ENCODE peak calls at places on chromosome 2, in four cellular contexts. J is RWPE2; N is MM.1S; A is CD4-positive, CD25-positive, alpha-beta regulatory T cell. H is an unnamed sample.

GRCh38 chr2:3282056-3282998 is 95.3 kb downstream of the EIPR1 start:
- DNase-seq in J (no peak), N (no peak), A (no peak), H (no peak)

GRCh38 chr2:173171924-173172643 is 96.4 kb downstream of the MAP3K20 start:
- DNase-seq in J (no peak), N (no peak), A (no peak), H (no peak)

GRCh38 chr2:130847776-130848517 is 11.2 kb downstream of the ARHGEF4 start:
- DNase-seq in J (no peak), N (no peak), A (no peak), H (no peak)

GRCh38 chr2:190637331-190637734 is 11.6 kb upstream of the NAB1 start:
- DNase-seq in J (no peak), N (no peak), A (no peak), H (peak)

GRCh38 chr2:104793971-104794370 is 59.9 kb upstream of the POU3F3 start:
- DNase-seq in J (no peak), N (no peak), A (no peak), H (no peak)

GRCh38 chr2:62884514-62884913 is 166.1 kb upstream of the OTX1 start:
- DNase-seq in J (no peak), N (no peak), A (no peak), H (peak)

GRCh38 chr2:57733959-57734358 is 312.6 kb upstream of the VRK2 start:
- DNase-seq in J (no peak), N (no peak), A (no peak), H (no peak)

GRCh38 chr2:172234716-172235661 is 132.3 kb upstream of the DLX2 start:
- DNase-seq in J (no peak), N (no peak), A (peak), H (peak)

GRCh38 chr2:131156452-131157149 is 51.5 kb downstream of the PLEKHB2 start:
- DNase-seq in J (no peak), N (no peak), A (peak), H (no peak)

GRCh38 chr2:191693151-191693550 is 15.2 kb downstream of the NABP1 start:
- DNase-seq in J (no peak), N (no peak), A (no peak), H (no peak)

GRCh38 chr2:29113891-29114321 is 1.3 kb upstream of the CLIP4 start:
- DNase-seq in J (no peak), N (peak), A (no peak), H (no peak)

GRCh38 chr2:17309741-17310339 is 208.4 kb downstream of the RAD51AP2 start:
- DNase-seq in J (no peak), N (peak), A (peak), H (peak)

GRCh38 chr2:56130463-56131070 is 53.2 kb upstream of the CCDC85A start:
- DNase-seq in J (no peak), N (peak), A (no peak), H (peak)

GRCh38 chr2:170252414-170252813 is 74.5 kb downstream of the MYO3B start:
- DNase-seq in J (no peak), N (no peak), A (no peak), H (no peak)

GRCh38 chr2:192070099-192070498 is 124.6 kb downstream of the TMEFF2 start:
- DNase-seq in J (no peak), N (no peak), A (no peak), H (no peak)

GRCh38 chr2:215866594-215866993 is 146.8 kb downstream of the MREG start:
- DNase-seq in J (no peak), N (no peak), A (no peak), H (no peak)

GRCh38 chr2:60644942-60645341 is 91.5 kb upstream of the BCL11A start:
- DNase-seq in J (no peak), N (peak), A (no peak), H (no peak)

GRCh38 chr2:27715318-27716165 is 51.9 kb downstream of the SLC4A1AP start:
- DNase-seq in J (no peak), N (peak), A (peak), H (no peak)
- H3K27ac ChIP-seq in J (peak), N (no peak), A (no peak), H (peak)

DNA sequence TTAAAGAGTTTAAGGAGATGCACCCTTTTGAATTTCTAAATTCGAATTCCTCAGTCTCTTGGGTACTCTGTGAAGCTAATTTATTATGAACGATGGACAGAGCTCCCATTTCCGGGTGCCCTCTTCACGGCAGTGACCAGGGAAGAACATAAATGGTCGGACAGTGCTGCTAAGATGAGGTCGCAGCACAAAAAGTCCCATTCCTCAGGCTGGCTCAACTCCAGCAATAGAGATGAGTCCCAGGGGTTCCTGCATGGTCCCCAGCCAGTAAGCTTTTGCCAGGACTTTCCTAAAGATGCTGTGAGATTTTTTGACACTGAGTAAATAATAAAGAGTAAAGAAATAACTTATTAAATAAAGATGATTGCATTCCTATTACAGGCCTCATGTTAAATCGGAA is 43.0 kb upstream of the STK39 start:
- DNase-seq in J (no peak), N (no peak), A (no peak), H (no peak)
- H3K27ac ChIP-seq in J (no peak), N (no peak), A (no peak), H (no peak)

GRCh38 chr2:26640781-26641564 is at the start of gene CIB4:
- DNase-seq in J (no peak), N (no peak), A (no peak), H (no peak)

GRCh38 chr2:26646986-26647672 is 6.0 kb upstream of the CIB4 start:
- DNase-seq in J (no peak), N (no peak), A (no peak), H (no peak)

GRCh38 chr2:26645792-26646191 is 4.6 kb upstream of the CIB4 start:
- DNase-seq in J (no peak), N (no peak), A (no peak), H (no peak)

GRCh38 chr2:26642437-26642836 is 1.3 kb upstream of the CIB4 start:
- DNase-seq in J (no peak), N (no peak), A (no peak), H (no peak)

GRCh38 chr2:26644188-26644835 is 3.1 kb upstream of the CIB4 start:
- DNase-seq in J (no peak), N (no peak), A (no peak), H (no peak)
- H3K27ac ChIP-seq in J (no peak), N (no peak), A (no peak), H (no peak)

GRCh38 chr2:30298302-30298701 is 67.0 kb downstream of the LBH start:
- DNase-seq in J (no peak), N (no peak), A (no peak), H (no peak)

GRCh38 chr2:30300122-30300455 is 68.8 kb downstream of the LBH start:
- DNase-seq in J (no peak), N (no peak), A (no peak), H (no peak)

GRCh38 chr2:30303094-30303493 is 71.8 kb downstream of the LBH start:
- DNase-seq in J (no peak), N (no peak), A (no peak), H (no peak)

GRCh38 chr2:30301551-30301950 is 70.2 kb downstream of the LBH start:
- DNase-seq in J (no peak), N (no peak), A (no peak), H (no peak)

DNA sequence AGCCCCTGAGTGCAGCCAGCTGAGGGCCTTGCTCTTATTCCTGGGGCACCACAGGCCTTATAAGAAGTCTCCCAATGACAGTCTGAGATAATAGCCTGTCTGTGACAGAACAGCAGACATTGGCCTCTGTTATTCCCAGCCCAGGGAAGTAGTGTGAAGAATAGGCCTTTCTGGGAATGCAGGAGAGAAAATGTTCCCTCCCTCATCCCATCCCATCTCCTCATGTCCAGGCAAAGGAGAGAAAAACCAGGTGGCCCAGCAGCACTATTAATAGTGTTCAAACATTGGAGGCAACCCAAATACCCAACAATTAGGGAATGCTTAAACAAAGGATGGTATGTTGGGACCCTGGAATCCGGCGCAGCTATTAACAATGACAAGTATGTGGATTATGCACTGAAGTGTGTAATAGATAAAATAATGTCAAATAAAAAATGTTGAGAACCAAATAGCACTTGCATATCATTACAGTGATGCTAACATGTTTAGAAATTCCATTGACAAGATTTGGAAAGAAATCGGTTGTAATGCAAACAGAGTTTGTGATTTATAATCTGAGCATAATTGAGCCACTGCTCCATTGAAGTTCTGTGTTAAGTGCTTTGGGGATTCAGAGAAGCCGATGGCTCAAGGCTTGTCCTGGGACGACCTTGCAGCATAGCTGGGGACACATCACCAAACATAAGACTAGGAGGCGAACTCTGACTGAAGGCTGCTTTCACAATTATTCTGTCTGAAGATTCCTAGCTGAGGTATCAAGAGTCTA is 69.3 kb downstream of the LBH start:
- DNase-seq in J (no peak), N (no peak), A (no peak), H (no peak)
- H3K27ac ChIP-seq in J (no peak), N (no peak), A (no peak), H (no peak)

GRCh38 chr2:85577386-85578242 is at the start of gene VAMP8:
- DNase-seq in J (peak), N (peak), A (peak), H (peak)
- H3K27ac ChIP-seq in J (peak), N (peak), A (peak), H (peak)

GRCh38 chr2:33628031-33628430 is 28.9 kb upstream of the FAM98A start:
- DNase-seq in J (no peak), N (no peak), A (no peak), H (no peak)

GRCh38 chr2:33634261-33634910 is 35.3 kb upstream of the FAM98A start:
- DNase-seq in J (no peak), N (no peak), A (no peak), H (no peak)

GRCh38 chr2:33633295-33633694 is 34.2 kb upstream of the FAM98A start:
- DNase-seq in J (no peak), N (no peak), A (no peak), H (no peak)
- H3K27ac ChIP-seq in J (no peak), N (no peak), A (no peak), H (no peak)

GRCh38 chr2:241081190-241081642 is 20.9 kb downstream of the MTERF4 start:
- DNase-seq in J (no peak), N (no peak), A (no peak), H (no peak)
- H3K27ac ChIP-seq in J (no peak), N (no peak), A (no peak), H (no peak)

DNA sequence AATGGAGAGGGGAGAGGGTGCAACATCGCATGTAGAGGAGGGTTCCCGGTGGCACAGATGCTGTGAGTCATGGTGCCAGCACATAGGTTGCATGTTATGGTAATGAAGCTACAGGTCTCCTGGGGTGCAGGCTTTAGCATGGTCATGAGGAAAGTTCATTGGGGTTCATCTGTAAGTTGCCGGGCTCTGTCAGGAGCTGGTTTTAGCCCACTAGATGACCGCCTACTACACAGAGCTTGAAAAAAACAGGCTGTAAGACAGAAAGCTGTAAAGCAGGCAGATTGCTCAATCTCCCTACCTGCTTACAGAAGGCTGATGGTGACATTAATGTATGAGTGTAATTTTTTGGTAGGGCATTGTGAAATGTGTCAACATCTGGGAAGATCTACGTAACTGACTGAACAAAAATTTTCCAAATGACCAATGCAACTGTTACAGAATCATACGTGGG is 23.9 kb downstream of the DYSF start:
- DNase-seq in J (no peak), N (no peak), A (no peak), H (no peak)
- H3K27ac ChIP-seq in J (no peak), N (no peak), A (no peak), H (no peak)

GRCh38 chr2:237140689-237141285 is 55.1 kb downstream of the COPS8 start:
- DNase-seq in J (no peak), N (no peak), A (no peak), H (no peak)

GRCh38 chr2:237143676-237144440 is 58.2 kb downstream of the COPS8 start:
- DNase-seq in J (no peak), N (no peak), A (no peak), H (no peak)

GRCh38 chr2:237139123-237139675 is 53.5 kb downstream of the COPS8 start:
- DNase-seq in J (no peak), N (no peak), A (no peak), H (no peak)

GRCh38 chr2:237143118-237143517 is 57.4 kb downstream of the COPS8 start:
- DNase-seq in J (no peak), N (no peak), A (no peak), H (no peak)

GRCh38 chr2:237141556-237141955 is 55.9 kb downstream of the COPS8 start:
- DNase-seq in J (no peak), N (no peak), A (no peak), H (no peak)
- H3K27ac ChIP-seq in J (no peak), N (no peak), A (no peak), H (no peak)